ENCODE peak calls at places on chromosome 6, in eight cellular contexts. N is astrocyte of the spinal cord, U is ovary, H is retinal pigment epithelial cell, T is psoas muscle, M is nephron progenitor cell, E is fibroblast of the aortic adventitia, A is cardiac muscle cell. S is an unnamed sample.

GRCh38 chr6:126880926-126881325 is 237.5 kb upstream of the RSPO3 start:
- DNase-seq in E (no peak), A (no peak), M (no peak), N (no peak), U (no peak), H (no peak), T (no peak), S (no peak)

GRCh38 chr6:45637611-45638257 is 260.0 kb upstream of the SUPT3H start:
- DNase-seq in N (peak; percentile 61), M (no peak), T (no peak), H (no peak), U (no peak), A (no peak), E (no peak), S (no peak)

GRCh38 chr6:7200598-7201443 is 93.1 kb downstream of the RREB1 start:
- DNase-seq in A (no peak), U (no peak), T (no peak), H (no peak), N (no peak), E (no peak), M (no peak), S (no peak)

GRCh38 chr6:75524322-75524972 is 30.8 kb upstream of the FILIP1 start:
- DNase-seq in A (peak; percentile 84), N (peak; percentile 95), H (peak; percentile 87), U (no peak), E (peak; percentile 79), T (no peak), M (no peak), S (no peak)

GRCh38 chr6:139372326-139373153 is 1.9 kb downstream of the CITED2 start:
- DNase-seq in U (no peak), M (no peak), T (no peak), H (no peak), N (peak; percentile 37), E (peak; percentile 47), A (peak; percentile 37), S (no peak)

GRCh38 chr6:142385352-142385751 is 83.5 kb downstream of the ADGRG6 start:
- DNase-seq in A (no peak), E (no peak), M (no peak), N (no peak), H (no peak), T (no peak), U (no peak), S (no peak)

GRCh38 chr6:24600903-24601302 is 45.1 kb downstream of the KIAA0319 start:
- DNase-seq in N (no peak), T (no peak), U (no peak), H (no peak), M (no peak), A (no peak), E (no peak), S (no peak)

GRCh38 chr6:108260126-108260808 is 573 bp downstream of the SNX3 start:
- DNase-seq in T (no peak), H (no peak), M (peak; percentile 18), U (no peak), A (peak; percentile 67), E (peak; percentile 65), N (peak; percentile 43), S (no peak)

GRCh38 chr6:98463629-98464028 is 370.7 kb upstream of the POU3F2 start:
- DNase-seq in M (no peak), H (no peak), A (no peak), E (no peak), U (no peak), N (no peak), T (no peak), S (no peak)

GRCh38 chr6:134951494-134952263 is 1.8 kb upstream of the ALDH8A1 start:
- DNase-seq in U (no peak), E (no peak), H (no peak), A (no peak), N (no peak), T (no peak), M (no peak), S (no peak)

GRCh38 chr6:56292505-56293181 is 45.3 kb upstream of the COL21A1 start:
- DNase-seq in H (no peak), T (no peak), M (peak; percentile 32), E (peak; percentile 86), A (peak; percentile 85), U (no peak), N (peak; percentile 80), S (peak; percentile 42)

GRCh38 chr6:18748314-18748713 is 361.2 kb downstream of the RNF144B start:
- DNase-seq in E (no peak), M (no peak), H (no peak), U (no peak), N (no peak), T (no peak), A (no peak), S (no peak)

GRCh38 chr6:1597924-1598323 is 11.8 kb upstream of the FOXC1 start:
- DNase-seq in A (peak; percentile 78), U (no peak), N (no peak), M (no peak), T (no peak), E (peak; percentile 72), H (no peak), S (no peak)

GRCh38 chr6:27422651-27423332 is 34.2 kb downstream of the ZNF391 start:
- DNase-seq in U (peak; percentile 24), E (peak; percentile 17), T (no peak), A (peak; percentile 60), H (no peak), N (peak; percentile 3), M (no peak), S (no peak)

GRCh38 chr6:151149788-151150187 is 90.0 kb upstream of the AKAP12 start:
- DNase-seq in E (no peak), A (no peak), N (no peak), U (no peak), M (no peak), H (no peak), T (no peak), S (no peak)

GRCh38 chr6:37820713-37821069 is 1.2 kb downstream of the ZFAND3 start:
- DNase-seq in M (no peak), A (no peak), N (no peak), E (no peak), U (no peak), T (no peak), H (no peak), S (no peak)

GRCh38 chr6:109383438-109383940 is 1.2 kb upstream of the CD164 start:
- DNase-seq in N (no peak), U (no peak), E (no peak), H (no peak), A (no peak), M (no peak), T (no peak), S (no peak)

GRCh38 chr6:33898771-33899170 is 95.0 kb upstream of the MLN start:
- DNase-seq in T (no peak), N (no peak), U (no peak), M (no peak), A (no peak), H (no peak), E (no peak), S (no peak)

GRCh38 chr6:163999475-164000125 is 585.1 kb downstream of the QKI start:
- DNase-seq in T (no peak), A (no peak), N (no peak), E (no peak), M (no peak), U (no peak), H (no peak), S (no peak)

GRCh38 chr6:158322724-158323560 is 10.7 kb downstream of the TULP4 start:
- DNase-seq in A (peak; percentile 72), U (no peak), N (peak; percentile 59), M (no peak), E (peak; percentile 75), T (no peak), H (peak; percentile 58), S (no peak)
- TF ChIP-seq CTCF in A (no peak), U (no peak), N (no peak), M (no peak), E (no peak), T (no peak), H (no peak), S (no peak)

GRCh38 chr6:12311106-12311505 is 20.9 kb downstream of the EDN1 start:
- DNase-seq in N (no peak), A (no peak), E (no peak), U (no peak), T (no peak), H (no peak), M (no peak), S (no peak)
- TF ChIP-seq CTCF in N (no peak), A (peak; percentile 20), E (no peak), U (no peak), T (no peak), H (no peak), M (no peak), S (no peak)

GRCh38 chr6:32069460-32069859 is 31.2 kb downstream of the CYP21A2 start:
- DNase-seq in M (no peak), T (peak; percentile 40), E (no peak), H (no peak), N (no peak), A (no peak), U (no peak), S (no peak)

GRCh38 chr6:32073066-32073465 is 34.9 kb downstream of the CYP21A2 start:
- DNase-seq in U (no peak), H (no peak), M (no peak), N (no peak), E (no peak), A (no peak), T (peak; percentile 5), S (no peak)

GRCh38 chr6:32068867-32069266 is 30.7 kb downstream of the CYP21A2 start:
- DNase-seq in U (no peak), E (no peak), H (no peak), T (peak; percentile 32), M (no peak), N (no peak), A (no peak), S (no peak)

GRCh38 chr6:32069878-32070515 is 31.8 kb downstream of the CYP21A2 start:
- DNase-seq in N (no peak), T (peak; percentile 56), U (no peak), E (no peak), A (no peak), H (no peak), M (no peak), S (no peak)

GRCh38 chr6:32070814-32071466 is 32.7 kb downstream of the CYP21A2 start:
- DNase-seq in H (no peak), T (peak; percentile 87), N (no peak), A (no peak), U (no peak), E (peak; percentile 44), M (no peak), S (no peak)
- TF ChIP-seq CTCF in H (no peak), T (no peak), N (no peak), A (no peak), U (no peak), E (no peak), M (no peak), S (no peak)

DNA sequence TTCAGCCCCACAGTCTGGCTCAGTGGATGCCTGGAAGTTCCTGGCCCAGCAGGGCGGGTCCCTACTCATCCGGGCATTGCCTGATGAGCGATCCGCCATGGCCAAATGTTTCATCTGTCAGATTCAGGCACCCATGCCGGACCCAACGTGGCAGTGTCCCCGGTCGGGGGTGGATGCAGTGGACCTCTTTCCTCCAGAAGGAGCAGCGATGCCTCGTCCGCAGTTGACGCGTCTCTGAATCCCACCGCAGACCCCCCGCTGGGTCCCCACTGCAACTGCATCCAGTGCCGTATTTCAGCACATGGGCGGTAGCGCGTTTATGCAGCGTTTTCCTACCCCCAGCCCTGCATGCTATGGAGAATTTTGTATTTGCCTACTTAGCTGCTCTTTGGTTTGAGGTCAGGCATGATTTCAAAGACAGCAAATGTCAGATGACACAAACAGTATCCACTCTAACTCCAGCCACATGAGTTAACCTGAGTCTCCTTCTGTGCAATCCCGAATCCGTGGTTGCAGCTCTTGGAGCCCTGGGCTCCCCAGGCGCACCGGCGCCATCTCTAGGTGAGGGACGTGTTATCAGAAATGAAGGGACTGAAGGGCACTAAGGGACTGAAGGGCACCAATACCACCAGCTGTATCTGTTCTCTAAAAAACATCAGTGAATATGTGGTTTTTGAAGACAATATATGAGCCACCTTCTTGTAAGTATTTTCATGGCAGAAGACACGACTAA is 72.6 kb upstream of the THBS2 start:
- DNase-seq in N (peak; percentile 7), H (no peak), T (no peak), A (peak; percentile 62), U (no peak), E (peak; percentile 48), M (no peak), S (no peak)
- TF ChIP-seq CTCF in N (peak; percentile 15), H (peak; percentile 31), T (no peak), A (peak; percentile 46), U (no peak), E (peak; percentile 34), M (no peak), S (no peak)

S was measured in neural crest cell.